ENCODE peak calls at places on chromosomes 16 and 17, in seven cellular contexts. G is neural crest cell, Y is heart right ventricle, M is foreskin fibroblast, B is AG09319, U is hepatocyte, T is psoas muscle. J is an unnamed sample.

GRCh38 chr16:71565812-71566700 is 10.8 kb downstream of the TAT start:
- DNase-seq in G (no peak), Y (no peak), M (no peak), B (no peak), U (no peak), T (no peak), J (no peak)

GRCh38 chr17:55870044-55870443 is 119.2 kb downstream of the PCTP start:
- DNase-seq in G (no peak), Y (no peak), M (no peak), B (no peak), U (no peak), T (no peak), J (no peak)

GRCh38 chr16:15961060-15961511 is 11.7 kb downstream of the ABCC1 start:
- DNase-seq in G (no peak), Y (no peak), M (no peak), B (no peak), U (no peak), T (no peak), J (no peak)

GRCh38 chr16:66175058-66175457 is 191.4 kb upstream of the CDH5 start:
- DNase-seq in G (no peak), Y (no peak), M (no peak), B (no peak), U (no peak), T (no peak), J (no peak)

GRCh38 chr17:7109461-7110322 is 4.9 kb downstream of the ASGR2 start:
- DNase-seq in G (no peak), Y (no peak), M (no peak), B (no peak), U (no peak), T (no peak), J (no peak)

GRCh38 chr17:8087075-8087941 is at the start of gene ALOX12B:
- DNase-seq in G (no peak), Y (no peak), M (no peak), B (no peak), U (no peak), T (peak), J (no peak)

GRCh38 chr17:50151937-50152547 is 1.6 kb upstream of the PPP1R9B start:
- DNase-seq in G (peak), Y (peak), M (peak), B (peak), U (peak), T (peak), J (peak)

GRCh38 chr16:1564325-1564724 is 30.9 kb downstream of the TMEM204 start:
- DNase-seq in G (no peak), Y (no peak), M (no peak), B (no peak), U (no peak), T (no peak), J (no peak)

GRCh38 chr17:17044846-17045561 is 2.7 kb downstream of the MPRIP start:
- DNase-seq in G (no peak), Y (peak), M (peak), B (no peak), U (peak), T (no peak), J (peak)

GRCh38 chr16:56625140-56625942 is at the start of gene MT1E:
- DNase-seq in G (no peak), Y (peak), M (peak), B (no peak), U (peak), T (peak), J (peak)

GRCh38 chr17:37506678-37507077 is 17.0 kb downstream of the DUSP14 start:
- DNase-seq in G (peak), Y (no peak), M (peak), B (no peak), U (peak), T (no peak), J (peak)

GRCh38 chr16:11955713-11956123 is 9.3 kb upstream of the TNFRSF17 start:
- DNase-seq in G (no peak), Y (no peak), M (peak), B (peak), U (peak), T (no peak), J (peak)

GRCh38 chr16:9102379-9102778 is 10.9 kb downstream of the HAPSTR1 start:
- DNase-seq in G (no peak), Y (no peak), M (peak), B (peak), U (no peak), T (no peak), J (peak)

GRCh38 chr16:84538441-84538840 is 34.0 kb upstream of the MEAK7 start:
- DNase-seq in G (no peak), Y (no peak), M (no peak), B (no peak), U (no peak), T (no peak), J (no peak)

GRCh38 chr17:14793237-14793636 is 471.9 kb downstream of the PMP22 start:
- DNase-seq in G (no peak), Y (no peak), M (peak), B (peak), U (no peak), T (no peak), J (peak)

GRCh38 chr16:84463221-84463620 is 41.2 kb downstream of the MEAK7 start:
- DNase-seq in G (no peak), Y (no peak), M (no peak), B (no peak), U (no peak), T (no peak), J (no peak)

GRCh38 chr17:13940858-13941665 is 128.2 kb upstream of the COX10 start:
- DNase-seq in G (no peak), Y (no peak), M (peak), B (no peak), U (no peak), T (no peak), J (peak)

GRCh38 chr16:50265260-50265659 is 1.1 kb upstream of the ADCY7 start:
- DNase-seq in G (no peak), Y (no peak), M (no peak), B (no peak), U (peak), T (peak), J (peak)

GRCh38 chr17:68294196-68294555 is 2.9 kb downstream of the ARSG start:
- DNase-seq in G (no peak), Y (no peak), M (no peak), B (no peak), U (no peak), T (no peak), J (no peak)

DNA sequence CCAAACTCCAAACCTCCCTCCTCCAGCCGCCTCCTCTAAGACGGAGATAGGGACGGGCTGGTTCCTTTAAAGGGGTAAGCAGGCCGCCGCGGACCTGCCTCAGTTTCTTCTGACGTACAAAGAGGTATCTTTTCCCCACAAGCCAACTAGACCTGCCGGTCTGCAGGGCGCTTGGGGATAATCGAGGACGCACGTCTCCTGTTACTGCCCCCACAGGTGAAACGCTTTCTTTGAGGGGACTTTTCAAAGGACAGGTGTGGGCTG is 25.1 kb upstream of the RFFL start:
- DNase-seq in G (no peak), Y (no peak), M (no peak), B (no peak), U (no peak), T (peak), J (peak)
- TF ChIP-seq CTCF in G (no peak), Y (no peak), M (no peak), B (no peak), U (no peak), T (no peak), J (no peak)

GRCh38 chr17:79851461-79851817 is 12.2 kb upstream of the CBX4 start:
- DNase-seq in G (no peak), Y (no peak), M (no peak), B (no peak), U (no peak), T (no peak), J (peak)
- TF ChIP-seq CTCF in G (no peak), Y (no peak), M (no peak), B (no peak), U (no peak), T (no peak), J (no peak)

DNA sequence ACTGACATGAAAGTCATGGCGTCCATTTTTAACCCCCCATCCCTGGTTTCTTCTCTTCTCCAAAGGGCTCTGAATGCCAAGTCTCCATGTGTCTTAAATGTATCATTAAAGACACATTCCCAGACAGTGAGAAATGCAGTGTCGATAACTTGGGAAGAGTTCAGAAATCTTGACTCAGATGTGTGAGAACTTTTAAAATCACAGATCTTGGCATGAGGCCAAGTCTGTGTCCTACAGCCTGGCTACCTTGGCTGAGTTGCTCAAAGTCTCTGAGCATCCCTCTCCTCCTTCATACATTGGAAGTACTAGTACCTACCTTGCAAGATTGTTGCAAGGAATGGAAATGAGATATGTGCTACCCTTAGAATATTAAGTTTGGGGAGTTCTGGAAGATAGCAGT is 1046.5 kb upstream of the RBFOX1 start:
- DNase-seq in G (no peak), Y (no peak), M (no peak), B (no peak), U (no peak), T (no peak), J (no peak)
- TF ChIP-seq CTCF in G (no peak), Y (no peak), M (no peak), B (no peak), U (no peak), T (no peak), J (no peak)

GRCh38 chr16:75806487-75806886 is 80.2 kb upstream of the CPHXL start:
- DNase-seq in G (no peak), Y (no peak), M (no peak), B (no peak), U (no peak), T (no peak), J (no peak)

GRCh38 chr16:75804368-75804767 is 78.1 kb upstream of the CPHXL start:
- DNase-seq in G (no peak), Y (no peak), M (no peak), B (no peak), U (no peak), T (no peak), J (no peak)

GRCh38 chr16:75803753-75804152 is 77.5 kb upstream of the CPHXL start:
- DNase-seq in G (no peak), Y (no peak), M (no peak), B (no peak), U (no peak), T (no peak), J (no peak)

GRCh38 chr16:75810342-75810741 is 84.1 kb upstream of the CPHXL start:
- DNase-seq in G (no peak), Y (no peak), M (no peak), B (no peak), U (no peak), T (no peak), J (no peak)

DNA sequence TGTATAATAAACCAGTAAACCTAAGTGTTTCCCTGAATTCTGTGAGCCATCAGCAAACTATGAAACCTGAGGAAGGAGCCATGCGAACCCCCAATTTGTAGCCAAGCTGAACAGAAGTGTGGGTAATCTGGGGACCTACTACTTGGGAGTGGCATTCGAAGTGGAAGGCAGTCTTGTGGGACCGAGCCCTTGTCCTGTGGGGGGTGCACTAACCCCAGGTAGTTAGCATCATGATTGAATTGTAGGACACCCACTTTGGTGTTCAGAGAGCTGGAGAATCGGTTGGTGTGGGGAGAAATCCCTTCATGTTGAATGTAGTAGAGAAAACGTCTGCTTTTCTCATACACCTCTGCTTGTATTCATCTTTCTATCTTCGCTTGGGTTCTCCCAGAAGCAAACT is 79.7 kb upstream of the CPHXL start:
- DNase-seq in G (no peak), Y (no peak), M (no peak), B (no peak), U (no peak), T (no peak), J (no peak)
- TF ChIP-seq CTCF in G (no peak), Y (no peak), M (no peak), B (no peak), U (no peak), T (no peak), J (no peak)

GRCh38 chr16:24509536-24509935 is 29.8 kb upstream of the RBBP6 start:
- DNase-seq in G (no peak), Y (no peak), M (no peak), B (no peak), U (no peak), T (no peak), J (no peak)
- TF ChIP-seq CTCF in G (no peak), Y (no peak), M (no peak), B (no peak), U (no peak), T (no peak), J (no peak)

GRCh38 chr16:17560548-17560947 is 89.8 kb upstream of the XYLT1 start:
- DNase-seq in G (no peak), Y (no peak), M (no peak), B (no peak), U (no peak), T (no peak), J (no peak)

GRCh38 chr16:17552351-17552750 is 81.6 kb upstream of the XYLT1 start:
- DNase-seq in G (no peak), Y (no peak), M (no peak), B (no peak), U (no peak), T (no peak), J (peak)

GRCh38 chr16:17557480-17557879 is 86.7 kb upstream of the XYLT1 start:
- DNase-seq in G (no peak), Y (no peak), M (no peak), B (no peak), U (no peak), T (no peak), J (no peak)

GRCh38 chr16:17555176-17555575 is 84.4 kb upstream of the XYLT1 start:
- DNase-seq in G (no peak), Y (no peak), M (peak), B (peak), U (no peak), T (no peak), J (no peak)

GRCh38 chr16:17556276-17557052 is 85.7 kb upstream of the XYLT1 start:
- DNase-seq in G (peak), Y (no peak), M (peak), B (no peak), U (peak), T (no peak), J (peak)
- TF ChIP-seq CTCF in G (peak), Y (peak), M (peak), B (peak), U (peak), T (peak), J (no peak)

J was measured in bronchial epithelial cell.